ENCODE peak calls at places on chromosomes 16 and 17, in four cellular contexts. One of them, this sample, is unnamed.

GRCh38 chr16:12111223-12111622 is 134.7 kb downstream of the SNX29 start:
- DNase-seq in GM23338: no peak
- DNase-seq in stimulated activated CD4-positive, alpha-beta T cell treated with anti-CD3 and anti-CD28 coated beads, Interleukin-2, amount 100 ng/mL, for 48 hours: no peak
- DNase-seq in iris pigment epithelial cell: no peak
- DNase-seq in this sample: no peak

GRCh38 chr17:3004925-3005324 is 58.5 kb downstream of the OR1D5 start:
- DNase-seq in iris pigment epithelial cell: no peak
- DNase-seq in stimulated activated CD4-positive, alpha-beta T cell treated with anti-CD3 and anti-CD28 coated beads, Interleukin-2, amount 100 ng/mL, for 48 hours: no peak
- DNase-seq in GM23338: no peak
- DNase-seq in this sample: no peak

GRCh38 chr16:63890072-63890471 is 1231.8 kb downstream of the CDH11 start:
- DNase-seq in GM23338: no peak
- DNase-seq in iris pigment epithelial cell: peak
- DNase-seq in stimulated activated CD4-positive, alpha-beta T cell treated with anti-CD3 and anti-CD28 coated beads, Interleukin-2, amount 100 ng/mL, for 48 hours: no peak
- DNase-seq in this sample: peak

GRCh38 chr16:21302898-21303528 is 24.9 kb upstream of the CRYM start:
- DNase-seq in GM23338: no peak
- DNase-seq in stimulated activated CD4-positive, alpha-beta T cell treated with anti-CD3 and anti-CD28 coated beads, Interleukin-2, amount 100 ng/mL, for 48 hours: no peak
- DNase-seq in iris pigment epithelial cell: peak
- DNase-seq in this sample: peak

GRCh38 chr17:14011740-14012405 is 57.4 kb upstream of the COX10 start:
- DNase-seq in GM23338: no peak
- DNase-seq in iris pigment epithelial cell: no peak
- DNase-seq in stimulated activated CD4-positive, alpha-beta T cell treated with anti-CD3 and anti-CD28 coated beads, Interleukin-2, amount 100 ng/mL, for 48 hours: no peak
- DNase-seq in this sample: no peak

GRCh38 chr16:20944861-20945390 is 44.4 kb downstream of the LYRM1 start:
- DNase-seq in iris pigment epithelial cell: peak
- DNase-seq in GM23338: peak
- DNase-seq in stimulated activated CD4-positive, alpha-beta T cell treated with anti-CD3 and anti-CD28 coated beads, Interleukin-2, amount 100 ng/mL, for 48 hours: peak
- DNase-seq in this sample: peak

GRCh38 chr17:60091908-60092331 is 13.2 kb upstream of the HEATR6 start:
- DNase-seq in GM23338: no peak
- DNase-seq in stimulated activated CD4-positive, alpha-beta T cell treated with anti-CD3 and anti-CD28 coated beads, Interleukin-2, amount 100 ng/mL, for 48 hours: no peak
- DNase-seq in iris pigment epithelial cell: peak
- DNase-seq in this sample: peak

GRCh38 chr17:68210570-68210969 is 37.3 kb upstream of the AMZ2 start:
- DNase-seq in stimulated activated CD4-positive, alpha-beta T cell treated with anti-CD3 and anti-CD28 coated beads, Interleukin-2, amount 100 ng/mL, for 48 hours: no peak
- DNase-seq in iris pigment epithelial cell: no peak
- DNase-seq in GM23338: no peak
- DNase-seq in this sample: no peak

GRCh38 chr17:48406936-48407567 is 23.0 kb downstream of the SKAP1 start:
- DNase-seq in GM23338: no peak
- DNase-seq in stimulated activated CD4-positive, alpha-beta T cell treated with anti-CD3 and anti-CD28 coated beads, Interleukin-2, amount 100 ng/mL, for 48 hours: no peak
- DNase-seq in iris pigment epithelial cell: no peak
- DNase-seq in this sample: no peak

GRCh38 chr17:72976971-72977767 is 115.3 kb downstream of the SLC39A11 start:
- DNase-seq in GM23338: no peak
- DNase-seq in iris pigment epithelial cell: peak
- DNase-seq in stimulated activated CD4-positive, alpha-beta T cell treated with anti-CD3 and anti-CD28 coated beads, Interleukin-2, amount 100 ng/mL, for 48 hours: no peak
- DNase-seq in this sample: peak

GRCh38 chr17:53950207-53950857 is 127.6 kb downstream of the KIF2B start:
- DNase-seq in iris pigment epithelial cell: no peak
- DNase-seq in stimulated activated CD4-positive, alpha-beta T cell treated with anti-CD3 and anti-CD28 coated beads, Interleukin-2, amount 100 ng/mL, for 48 hours: no peak
- DNase-seq in GM23338: peak
- DNase-seq in this sample: no peak

GRCh38 chr16:87535457-87535854 is 42.6 kb upstream of the ZCCHC14 start:
- DNase-seq in GM23338: no peak
- DNase-seq in iris pigment epithelial cell: no peak
- DNase-seq in stimulated activated CD4-positive, alpha-beta T cell treated with anti-CD3 and anti-CD28 coated beads, Interleukin-2, amount 100 ng/mL, for 48 hours: no peak
- DNase-seq in this sample: no peak

GRCh38 chr17:82324566-82325285 is 7.3 kb upstream of the CD7 start:
- DNase-seq in stimulated activated CD4-positive, alpha-beta T cell treated with anti-CD3 and anti-CD28 coated beads, Interleukin-2, amount 100 ng/mL, for 48 hours: no peak
- DNase-seq in iris pigment epithelial cell: no peak
- DNase-seq in GM23338: no peak
- DNase-seq in this sample: peak

GRCh38 chr16:19138601-19139000 is 24.8 kb downstream of the ITPRIPL2 start:
- DNase-seq in GM23338: peak
- DNase-seq in iris pigment epithelial cell: peak
- DNase-seq in stimulated activated CD4-positive, alpha-beta T cell treated with anti-CD3 and anti-CD28 coated beads, Interleukin-2, amount 100 ng/mL, for 48 hours: no peak
- DNase-seq in this sample: peak

This sample was measured in bronchial epithelial cell.